ENCODE peak calls at places on chromosomes 7 and 10, in four cellular contexts. D is WERI-Rb-1, J is A549, R is neuronal stem cell. X is an unnamed sample.

GRCh38 chr10:31101123-31101522 is 69.5 kb upstream of the ZNF438 start:
- DNase-seq in J (peak; percentile 35), R (no peak), D (no peak), X (no peak)

GRCh38 chr7:135102372-135102771 is 45.5 kb upstream of the TMEM140 start:
- DNase-seq in J (no peak), R (no peak), D (no peak), X (no peak)

GRCh38 chr10:42975558-42976352 is 101.1 kb upstream of the RET start:
- DNase-seq in J (peak; percentile 14), D (peak; percentile 33), R (no peak), X (peak; percentile 72)

GRCh38 chr10:19908991-19909699 is 92.9 kb downstream of the PLXDC2 start:
- DNase-seq in J (no peak), D (no peak), R (no peak), X (no peak)

GRCh38 chr7:71348751-71349415 is 216.9 kb downstream of the GALNT17 start:
- DNase-seq in J (no peak), D (no peak), R (no peak), X (no peak)

GRCh38 chr10:24825551-24825950 is 101.9 kb upstream of the ARHGAP21 start:
- DNase-seq in R (no peak), J (no peak), D (no peak), X (no peak)

GRCh38 chr10:75910032-75910431 is 478.6 kb downstream of the LRMDA start:
- DNase-seq in D (no peak), J (no peak), R (no peak), X (no peak)

GRCh38 chr10:91088300-91089140 is 131.9 kb upstream of the PCGF5 start:
- DNase-seq in D (no peak), R (no peak), J (peak; percentile 23), X (no peak)

GRCh38 chr7:70455925-70456324 is 676.0 kb upstream of the GALNT17 start:
- DNase-seq in R (no peak), J (no peak), D (no peak), X (no peak)

GRCh38 chr10:31593124-31593523 is 274.1 kb downstream of the ZEB1 start:
- DNase-seq in D (no peak), R (no peak), J (no peak), X (no peak)

DNA sequence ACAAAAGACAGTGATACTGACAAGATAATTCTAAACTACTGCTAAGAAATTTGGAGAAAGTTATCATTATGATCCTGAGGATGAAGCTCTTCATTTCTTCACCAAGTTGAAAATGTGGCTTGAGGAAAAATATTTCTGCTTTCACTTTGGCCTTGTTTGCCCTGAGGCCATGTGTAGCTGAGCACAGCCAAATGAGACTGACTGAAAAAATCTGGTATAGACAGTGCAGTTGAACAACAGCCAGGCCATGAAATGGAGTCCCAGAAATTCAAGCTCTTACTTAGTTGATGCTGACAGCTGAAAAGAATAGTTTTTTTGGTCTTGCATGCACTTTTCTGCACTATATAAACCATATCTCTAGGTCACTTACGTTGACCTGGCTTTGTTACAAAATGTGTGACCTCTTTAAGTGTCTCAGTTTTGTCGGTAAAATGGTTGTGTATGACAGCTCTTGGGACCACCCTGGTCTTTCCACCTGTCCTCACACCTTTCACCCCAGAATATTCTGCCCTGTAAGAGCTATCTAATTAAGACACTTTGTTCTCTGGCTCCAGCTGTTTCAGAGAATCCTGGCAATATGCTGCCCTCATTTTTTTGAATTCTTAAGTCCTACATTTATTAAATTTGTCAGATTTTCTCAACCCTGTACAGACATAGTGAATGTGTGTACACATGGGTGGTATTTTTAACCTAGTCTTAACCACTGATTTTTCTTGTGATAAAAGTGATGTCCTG is 91.3 kb downstream of the CD36 start:
- DNase-seq in D (no peak), R (no peak), J (no peak), X (no peak)
- H3K27ac ChIP-seq in D (no peak overlapping the region), R (no peak overlapping the region), J (peak overlapping the region; percentile 66), X (no peak overlapping the region)

GRCh38 chr7:12714436-12714737 is 27.0 kb downstream of the ARL4A start:
- DNase-seq in R (no peak), D (no peak), J (no peak), X (no peak)

GRCh38 chr7:12716134-12716667 is 28.8 kb downstream of the ARL4A start:
- DNase-seq in D (no peak), J (no peak), R (no peak), X (no peak)

GRCh38 chr7:12713625-12714435 is 26.4 kb downstream of the ARL4A start:
- DNase-seq in R (no peak), J (no peak), D (no peak), X (no peak)

GRCh38 chr7:12716722-12717121 is 29.3 kb downstream of the ARL4A start:
- DNase-seq in R (no peak), J (no peak), D (peak; percentile 20), X (no peak)

GRCh38 chr7:12715372-12716133 is 28.1 kb downstream of the ARL4A start:
- DNase-seq in D (no peak), R (peak; percentile 64), J (peak; percentile 60), X (peak; percentile 81)
- H3K4me3 ChIP-seq in D (no peak overlapping the region), R (no peak overlapping the region), J (peak overlapping the region; percentile 44), X (peak overlapping the region; percentile 47)

GRCh38 chr10:3808689-3809199 is 23.7 kb upstream of the KLF6 start:
- DNase-seq in J (no peak), D (no peak), R (no peak), X (no peak)

GRCh38 chr10:3805791-3806381 is 20.9 kb upstream of the KLF6 start:
- DNase-seq in J (no peak), D (no peak), R (no peak), X (peak; percentile 84)

GRCh38 chr10:3806603-3807002 is 21.6 kb upstream of the KLF6 start:
- DNase-seq in D (no peak), J (no peak), R (no peak), X (no peak)

GRCh38 chr10:3807221-3807927 is 22.4 kb upstream of the KLF6 start:
- DNase-seq in J (no peak), D (no peak), R (no peak), X (no peak)

DNA sequence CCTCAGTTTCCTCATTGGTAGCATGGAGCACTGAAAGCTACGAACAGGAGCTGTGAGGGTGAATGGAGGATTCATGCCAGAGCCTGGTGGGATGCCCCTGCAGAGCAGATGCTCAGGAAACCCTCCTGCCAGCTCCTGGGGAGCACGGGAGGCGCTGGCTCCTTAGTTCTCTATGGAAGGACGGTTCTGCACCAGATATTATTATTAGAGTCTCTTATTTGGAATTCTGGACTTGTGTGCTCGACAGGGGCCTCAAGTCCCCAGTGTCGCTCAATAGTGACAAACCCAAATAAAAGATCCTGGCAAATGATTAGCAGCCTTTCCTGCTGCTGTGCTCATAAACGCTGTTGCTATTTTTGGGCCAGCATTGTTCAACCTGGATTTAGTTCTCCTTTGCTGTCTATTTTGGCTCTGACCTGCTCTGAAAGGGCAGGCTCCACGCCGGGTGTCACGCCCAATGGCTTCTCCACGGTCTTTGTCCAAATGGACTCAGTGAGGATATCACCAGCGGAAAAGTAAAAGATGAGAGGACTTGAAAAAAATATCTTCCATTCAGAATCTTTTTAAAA is 23.0 kb upstream of the KLF6 start:
- DNase-seq in D (no peak), R (no peak), J (no peak), X (no peak)
- H3K27ac ChIP-seq in D (no peak overlapping the region), R (no peak overlapping the region), J (peak overlapping the region; percentile 84), X (peak overlapping the region; percentile 49)

GRCh38 chr7:130344248-130344866 is at the start of gene CPA5:
- DNase-seq in D (no peak), J (no peak), R (no peak), X (no peak)

GRCh38 chr7:130346941-130347340 is 2.3 kb downstream of the CPA5 start:
- DNase-seq in R (no peak), J (no peak), D (no peak), X (no peak)

GRCh38 chr7:130346339-130346905 is 1.8 kb downstream of the CPA5 start:
- DNase-seq in R (no peak), D (no peak), J (no peak), X (no peak)

GRCh38 chr7:130345725-130346124 is 1.1 kb downstream of the CPA5 start:
- DNase-seq in J (no peak), D (no peak), R (no peak), X (no peak)

DNA sequence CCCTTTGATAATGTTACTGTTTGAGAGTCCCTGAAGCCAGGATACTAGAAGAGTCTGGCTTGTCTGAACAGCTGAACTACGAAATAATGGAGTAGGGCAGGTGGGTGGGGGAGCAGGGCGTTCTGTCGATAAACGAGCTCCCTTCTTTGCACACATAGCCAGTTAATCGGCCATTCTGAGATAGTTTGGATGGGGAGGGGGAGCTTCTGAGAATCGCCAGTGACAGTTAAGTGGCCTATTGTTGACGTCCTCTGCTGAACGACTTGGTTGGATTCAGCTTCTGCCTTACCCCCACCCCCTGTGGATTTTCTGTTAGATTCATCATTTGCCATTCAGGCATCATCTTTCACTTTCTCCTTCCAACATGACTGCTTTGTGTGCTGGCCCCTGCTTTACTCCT is 490 bp downstream of the CPA5 start:
- DNase-seq in R (no peak), J (no peak), D (no peak), X (no peak)
- H3K4me3 ChIP-seq in R (no peak overlapping the region), J (no peak overlapping the region), D (no peak overlapping the region), X (no peak overlapping the region)

GRCh38 chr7:36409180-36409579 is 19.5 kb downstream of the ANLN start:
- DNase-seq in R (no peak), J (no peak), D (no peak), X (no peak)

GRCh38 chr7:36405409-36405803 is 15.7 kb downstream of the ANLN start:
- DNase-seq in J (no peak), D (no peak), R (no peak), X (no peak)

GRCh38 chr7:36407636-36408550 is 18.2 kb downstream of the ANLN start:
- DNase-seq in J (no peak), D (no peak), R (no peak), X (no peak)

GRCh38 chr7:36406156-36406555 is 16.5 kb downstream of the ANLN start:
- DNase-seq in R (no peak), J (no peak), D (no peak), X (no peak)

GRCh38 chr7:36408589-36408988 is 18.9 kb downstream of the ANLN start:
- DNase-seq in D (no peak), J (no peak), R (no peak), X (no peak)
- H3K27ac ChIP-seq in D (no peak overlapping the region), J (no peak overlapping the region), R (no peak overlapping the region), X (no peak overlapping the region)

DNA sequence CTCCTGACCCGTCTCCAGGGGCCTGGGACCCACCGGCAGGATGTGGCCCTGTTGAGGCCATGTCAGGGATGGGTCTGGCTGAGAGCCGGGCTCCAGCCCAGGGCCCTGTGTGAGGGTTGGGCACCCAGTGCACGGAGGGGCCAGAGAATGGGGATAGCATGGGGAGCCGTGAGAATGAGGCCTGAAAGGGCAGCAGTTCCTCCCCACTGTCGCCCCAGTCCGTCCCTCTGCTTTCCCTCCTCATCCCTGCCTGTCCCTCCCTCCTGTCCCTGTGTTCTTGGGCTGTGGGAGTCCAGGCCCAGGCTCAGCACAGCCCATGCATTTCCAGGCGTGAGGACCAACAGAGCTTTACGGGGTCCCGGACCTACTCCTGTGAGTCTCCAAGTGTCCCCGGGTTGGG is 9.6 kb downstream of the LAT2 start:
- DNase-seq in D (no peak), J (no peak), R (no peak), X (no peak)
- H3K4me3 ChIP-seq in D (no peak overlapping the region), J (no peak overlapping the region), R (no peak overlapping the region), X (no peak overlapping the region)